ENCODE peak calls at places on chromosomes 13 and 19, in five cellular contexts. Y is GM12892, N is NB4, L is upper lobe of left lung, D is Peyer's patch. A is an unnamed sample.

GRCh38 chr19:7781157-7781556 is 18.1 kb downstream of the CLEC4M start:
- DNase-seq in Y (no peak), N (no peak), L (no peak), D (no peak), A (peak)

GRCh38 chr19:57559008-57559403 is 657 bp downstream of the ZNF550 start:
- DNase-seq in Y (peak), N (peak), L (no peak), D (no peak), A (peak)

GRCh38 chr19:32603961-32604360 is 23.0 kb downstream of the PDCD5 start:
- DNase-seq in Y (no peak), N (no peak), L (no peak), D (no peak), A (no peak)

GRCh38 chr13:19607523-19608078 is 25.9 kb upstream of the MPHOSPH8 start:
- DNase-seq in Y (no peak), N (no peak), L (no peak), D (no peak), A (no peak)

GRCh38 chr19:18292460-18292809 is 11.0 kb upstream of the JUND start:
- DNase-seq in Y (no peak), N (no peak), L (no peak), D (no peak), A (no peak)

GRCh38 chr19:10361569-10362011 is 18.8 kb downstream of the TYK2 start:
- DNase-seq in Y (peak), N (peak), L (peak), D (no peak), A (no peak)

GRCh38 chr13:30835442-30835841 is 70.6 kb upstream of the MEDAG start:
- DNase-seq in Y (no peak), N (no peak), L (no peak), D (peak), A (no peak)

GRCh38 chr19:47723573-47723923 is 10.3 kb downstream of the EHD2 start:
- DNase-seq in Y (no peak), N (peak), L (no peak), D (peak), A (no peak)

GRCh38 chr19:13022859-13023636 is 27.8 kb downstream of the NFIX start:
- DNase-seq in Y (no peak), N (peak), L (no peak), D (peak), A (no peak)

GRCh38 chr19:42628411-42629135 is 33.8 kb upstream of the CEACAM8 start:
- DNase-seq in Y (no peak), N (no peak), L (no peak), D (no peak), A (no peak)

GRCh38 chr13:85665286-85665685 is 133.9 kb downstream of the SLITRK6 start:
- DNase-seq in Y (no peak), N (peak), L (no peak), D (no peak), A (no peak)

GRCh38 chr19:48629599-48630288 is 7.4 kb downstream of the DBP start:
- DNase-seq in Y (no peak), N (peak), L (peak), D (peak), A (peak)

GRCh38 chr19:7418575-7418974 is 69.8 kb downstream of the ARHGEF18 start:
- DNase-seq in Y (no peak), N (no peak), L (no peak), D (no peak), A (no peak)

GRCh38 chr19:30091856-30092255 is 149.8 kb downstream of the URI1 start:
- DNase-seq in Y (no peak), N (no peak), L (peak), D (no peak), A (peak)

GRCh38 chr13:99356216-99357089 is 49.3 kb upstream of the GPR183 start:
- DNase-seq in Y (peak), N (no peak), L (no peak), D (peak), A (peak)

GRCh38 chr13:98311200-98311548 is 134.1 kb upstream of the RNF113B start:
- DNase-seq in Y (no peak), N (no peak), L (no peak), D (no peak), A (no peak)

GRCh38 chr13:31236211-31236786 is 36.5 kb downstream of the B3GLCT start:
- DNase-seq in Y (no peak), N (peak), L (no peak), D (no peak), A (no peak)

GRCh38 chr19:56191115-56191514 is 6.5 kb downstream of the ZSCAN5B start:
- DNase-seq in Y (no peak), N (no peak), L (no peak), D (no peak), A (no peak)

GRCh38 chr19:35229601-35230000 is 1.1 kb upstream of the FAM187B start:
- DNase-seq in Y (no peak), N (no peak), L (no peak), D (peak), A (no peak)

GRCh38 chr19:14023404-14024235 is 4.3 kb upstream of the RLN3 start:
- DNase-seq in Y (no peak), N (peak), L (no peak), D (peak), A (peak)

GRCh38 chr13:104491951-104492350 is 1425.7 kb upstream of the SLC10A2 start:
- DNase-seq in Y (no peak), N (no peak), L (no peak), D (no peak), A (no peak)

GRCh38 chr13:75715598-75716523 is 79.7 kb downstream of the LMO7 start:
- DNase-seq in Y (no peak), N (no peak), L (no peak), D (no peak), A (no peak)

GRCh38 chr13:105144936-105145335 is 1390.5 kb downstream of the EFNB2 start:
- DNase-seq in Y (no peak), N (no peak), L (no peak), D (no peak), A (no peak)

GRCh38 chr13:49627831-49628652 is at the start of gene ARL11:
- DNase-seq in Y (peak), N (peak), L (peak), D (peak), A (peak)

GRCh38 chr13:24214528-24214927 is 54.0 kb downstream of the SPATA13 start:
- DNase-seq in Y (no peak), N (no peak), L (no peak), D (no peak), A (no peak)

GRCh38 chr19:13506550-13506878 is 235 bp upstream of the CACNA1A start:
- DNase-seq in Y (no peak), N (no peak), L (no peak), D (no peak), A (no peak)

GRCh38 chr13:46121033-46121432 is 16.2 kb upstream of the CPB2 start:
- DNase-seq in Y (no peak), N (no peak), L (no peak), D (no peak), A (no peak)

GRCh38 chr19:1131718-1132552 is 28.1 kb downstream of the GPX4 start:
- DNase-seq in Y (peak), N (peak), L (peak), D (peak), A (peak)

GRCh38 chr13:31064636-31065035 is 97.1 kb downstream of the HSPH1 start:
- DNase-seq in Y (no peak), N (no peak), L (no peak), D (no peak), A (no peak)

GRCh38 chr13:62643007-62643483 is 1227.4 kb upstream of the PCDH20 start:
- DNase-seq in Y (no peak), N (no peak), L (no peak), D (no peak), A (no peak)

GRCh38 chr19:1680976-1681375 is 28.6 kb upstream of the TCF3 start:
- DNase-seq in Y (no peak), N (no peak), L (no peak), D (no peak), A (no peak)

GRCh38 chr19:3555653-3556422 is 1.5 kb downstream of the MFSD12 start:
- DNase-seq in Y (no peak), N (no peak), L (no peak), D (no peak), A (peak)

GRCh38 chr13:30037766-30038165 is 187.3 kb upstream of the UBL3 start:
- DNase-seq in Y (no peak), N (no peak), L (no peak), D (no peak), A (no peak)

GRCh38 chr19:49890349-49891311 is 6.1 kb downstream of the IL4I1 start:
- DNase-seq in Y (peak), N (no peak), L (peak), D (peak), A (peak)

GRCh38 chr13:48595330-48596127 is 58.2 kb upstream of the CYSLTR2 start:
- DNase-seq in Y (no peak), N (peak), L (no peak), D (peak), A (no peak)

GRCh38 chr13:30111810-30112209 is 195.5 kb downstream of the KATNAL1 start:
- DNase-seq in Y (no peak), N (peak), L (no peak), D (no peak), A (no peak)

DNA sequence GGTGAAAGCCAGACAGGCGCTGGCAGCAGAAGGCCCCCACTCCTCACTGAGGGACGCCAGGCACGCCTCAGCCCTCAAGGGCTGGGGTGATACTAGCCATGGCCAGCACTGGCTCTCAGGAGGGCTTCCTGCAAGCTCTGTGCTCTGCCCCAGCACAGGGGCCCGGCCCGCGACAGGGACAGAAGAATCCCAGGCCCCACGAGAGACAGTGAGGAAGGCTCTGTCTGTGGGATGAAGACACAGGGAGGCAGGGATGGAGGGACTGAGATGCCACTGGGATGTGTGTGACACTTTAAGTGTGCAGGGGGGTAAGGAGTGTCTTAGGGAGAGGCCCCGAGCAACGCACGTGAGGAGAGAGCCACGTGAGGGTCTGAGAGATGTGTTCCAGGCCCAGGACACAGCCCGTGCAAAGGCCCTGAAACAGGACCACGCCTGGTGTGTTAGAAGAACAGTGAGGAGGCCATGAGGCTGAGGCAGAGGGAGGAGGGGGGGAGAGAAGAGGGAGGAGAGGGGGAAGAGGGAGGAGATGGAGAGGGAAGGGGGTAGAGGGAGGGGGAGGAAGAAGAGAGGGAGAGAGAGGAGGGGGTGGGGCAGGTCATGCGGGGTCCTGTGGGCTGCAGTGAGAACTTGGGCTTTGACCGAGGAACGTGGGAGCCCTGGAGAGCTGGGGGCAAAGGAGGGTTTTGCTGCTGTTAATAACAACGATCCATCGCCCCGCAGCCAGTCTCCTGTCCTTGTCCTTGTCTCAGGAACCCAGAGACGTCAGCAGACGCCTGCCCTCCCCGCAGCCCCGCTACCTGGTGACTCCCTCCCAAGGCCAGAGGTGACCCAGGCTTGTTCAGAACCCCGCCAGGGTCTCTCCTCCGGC is 7.2 kb downstream of the RPL36 start:
- DNase-seq in Y (no peak), N (peak), L (peak), D (no peak), A (peak)
- TF ChIP-seq POLR2A in Y (peak), N (no peak), L (no peak), D (no peak), A (no peak)

DNA sequence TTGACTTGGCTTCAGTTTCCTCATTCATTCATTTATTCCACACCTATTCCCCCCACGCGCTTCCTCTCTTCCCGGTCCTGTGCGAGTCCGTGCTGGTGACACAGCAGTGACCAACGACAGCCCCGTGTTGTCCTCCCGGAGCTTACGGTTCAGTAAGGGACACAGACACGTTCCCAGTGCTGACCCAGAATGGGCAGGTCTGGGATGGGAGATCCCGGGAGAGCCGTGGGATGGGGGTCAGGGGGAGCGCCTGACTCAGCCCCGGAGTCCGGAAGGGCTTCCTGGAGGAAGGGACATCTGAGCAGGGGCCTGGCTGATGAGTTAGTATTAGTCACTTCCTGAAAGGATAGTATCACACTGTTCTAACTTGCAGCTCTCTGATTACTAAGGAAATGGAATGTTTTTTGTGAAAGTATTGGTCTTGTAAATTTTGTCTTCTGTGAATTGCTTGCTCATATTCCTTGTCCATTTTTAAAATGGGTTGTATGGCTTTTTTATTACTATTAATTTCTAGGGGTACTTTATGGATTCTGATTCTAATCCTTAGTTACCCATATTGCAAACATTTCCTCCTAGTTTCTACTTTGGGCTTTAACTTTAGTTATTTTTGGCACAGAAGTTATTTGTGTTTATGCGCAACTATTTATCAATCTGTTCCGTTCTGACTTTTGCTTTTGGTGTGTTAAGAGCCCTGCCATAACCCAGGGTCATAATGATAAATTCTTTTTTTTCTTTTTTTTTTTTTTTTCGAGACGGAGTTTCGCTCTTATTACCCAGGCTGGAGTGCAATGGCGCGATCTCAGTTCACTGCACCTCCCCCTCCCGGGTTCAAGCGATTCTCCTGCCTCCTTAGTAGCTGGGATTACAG is 708 bp upstream of the ERCC1 start:
- DNase-seq in Y (no peak), N (peak), L (peak), D (peak), A (peak)
- TF ChIP-seq POLR2A in Y (no peak), N (no peak), L (peak), D (no peak), A (no peak)

GRCh38 chr19:41223431-41224234 is 4.6 kb downstream of the AXL start:
- DNase-seq in Y (no peak), N (peak), L (no peak), D (no peak), A (no peak)
- TF ChIP-seq POLR2A in Y (no peak), N (no peak), L (no peak), D (no peak), A (no peak)

DNA sequence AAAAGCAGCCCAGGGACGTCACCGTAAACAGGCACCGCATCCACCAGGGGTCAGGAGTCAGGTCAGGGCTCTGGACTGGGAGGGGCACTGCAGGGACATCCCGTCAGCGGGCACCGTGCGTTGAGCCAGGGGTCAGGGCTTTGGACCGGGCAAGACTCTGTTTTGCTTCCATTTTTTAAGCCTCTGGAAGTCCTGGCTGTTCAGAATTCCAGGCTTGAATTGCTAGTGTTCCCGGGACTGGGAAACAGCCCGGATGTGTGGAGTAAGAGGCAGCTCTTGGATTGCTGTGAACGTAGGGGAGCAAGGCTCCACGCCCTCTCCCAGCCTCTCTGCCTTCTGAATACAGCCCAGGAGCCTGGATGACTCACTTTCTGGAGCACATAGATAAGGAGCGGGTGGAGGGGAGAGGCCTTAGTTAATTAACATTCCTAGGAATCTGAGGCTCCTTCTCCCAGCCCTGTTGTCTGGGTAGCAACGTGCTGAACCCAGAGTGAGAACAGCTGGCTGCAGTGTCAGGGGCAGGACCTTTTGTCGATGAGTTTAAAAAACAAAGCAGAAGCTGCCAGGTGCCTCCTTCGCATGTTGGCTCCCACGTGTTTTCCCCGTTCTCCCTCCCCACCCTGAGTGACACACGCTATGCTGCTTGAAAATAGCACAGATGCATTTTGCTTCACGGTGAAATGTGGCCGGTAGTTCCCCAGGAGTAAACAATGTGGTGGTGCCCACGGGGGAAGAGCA is 21.9 kb downstream of the ATP11A start:
- DNase-seq in Y (peak), N (peak), L (peak), D (peak), A (peak)
- TF ChIP-seq POLR2A in Y (no peak), N (no peak), L (no peak), D (no peak), A (no peak)